ENCODE peak calls at places on chromosomes 4 and X, in five cellular contexts. I is lung, C is astrocyte of the spinal cord, O is pancreas, B is astrocyte. M is an unnamed sample.
A peak's percentile ranks its signal among the peaks of the same experiment; 100 is the strongest.

GRCh38 chr4:7645158-7645557 is 210.4 kb upstream of the PSAPL1 start:
- DNase-seq in I (no peak), C (no peak), O (no peak), B (no peak), M (no peak)

GRCh38 chr4:38371391-38371851 is 292.6 kb upstream of the KLF3 start:
- DNase-seq in I (no peak), C (peak; percentile 82), O (no peak), B (peak; percentile 93), M (peak; percentile 83)

GRCh38 chr4:76447326-76447954 is 12.4 kb downstream of the SHROOM3 start:
- DNase-seq in I (no peak), C (peak; percentile 72), O (no peak), B (peak; percentile 85), M (peak; percentile 70)

GRCh38 chr4:99156992-99157391 is 12.9 kb upstream of the ADH4 start:
- DNase-seq in I (no peak), C (no peak), O (no peak), B (no peak), M (no peak)

GRCh38 chrX:960821-961220 is 251.6 kb downstream of the CRLF2 start:
- DNase-seq in I (peak; percentile 15), C (no peak), O (no peak), B (no peak), M (no peak)

GRCh38 chr4:83329521-83330105 is 5.0 kb downstream of the HPSE start:
- DNase-seq in I (no peak), C (no peak), O (no peak), B (no peak), M (no peak)

GRCh38 chrX:1093112-1093511 is 119.3 kb downstream of the CRLF2 start:
- DNase-seq in I (no peak), C (no peak), O (no peak), B (no peak), M (no peak)

GRCh38 chrX:101485212-101486064 is at the start of gene ARMCX4:
- DNase-seq in I (no peak), C (peak; percentile 55), O (peak; percentile 71), B (peak; percentile 61), M (peak; percentile 39)

GRCh38 chr4:57501715-57502114 is 391.5 kb upstream of the IGFBP7 start:
- DNase-seq in I (no peak), C (peak; percentile 78), O (no peak), B (peak; percentile 85), M (peak; percentile 20)

GRCh38 chr4:82721819-82722423 is 76.7 kb downstream of the SCD5 start:
- DNase-seq in I (no peak), C (no peak), O (no peak), B (peak; percentile 17), M (peak; percentile 29)

GRCh38 chrX:53452812-53453211 is 18.6 kb upstream of the HSD17B10 start:
- DNase-seq in I (no peak), C (no peak), O (no peak), B (no peak), M (no peak)

GRCh38 chrX:53456254-53456653 is 22.1 kb upstream of the HSD17B10 start:
- DNase-seq in I (no peak), C (no peak), O (no peak), B (peak; percentile 26), M (no peak)

GRCh38 chrX:53458082-53458481 is 23.9 kb upstream of the HSD17B10 start:
- DNase-seq in I (no peak), C (no peak), O (no peak), B (no peak), M (peak; percentile 37)
- TF ChIP-seq CTCF in I (no peak), C (no peak), O (no peak), B (no peak), M (peak; percentile 33)

DNA sequence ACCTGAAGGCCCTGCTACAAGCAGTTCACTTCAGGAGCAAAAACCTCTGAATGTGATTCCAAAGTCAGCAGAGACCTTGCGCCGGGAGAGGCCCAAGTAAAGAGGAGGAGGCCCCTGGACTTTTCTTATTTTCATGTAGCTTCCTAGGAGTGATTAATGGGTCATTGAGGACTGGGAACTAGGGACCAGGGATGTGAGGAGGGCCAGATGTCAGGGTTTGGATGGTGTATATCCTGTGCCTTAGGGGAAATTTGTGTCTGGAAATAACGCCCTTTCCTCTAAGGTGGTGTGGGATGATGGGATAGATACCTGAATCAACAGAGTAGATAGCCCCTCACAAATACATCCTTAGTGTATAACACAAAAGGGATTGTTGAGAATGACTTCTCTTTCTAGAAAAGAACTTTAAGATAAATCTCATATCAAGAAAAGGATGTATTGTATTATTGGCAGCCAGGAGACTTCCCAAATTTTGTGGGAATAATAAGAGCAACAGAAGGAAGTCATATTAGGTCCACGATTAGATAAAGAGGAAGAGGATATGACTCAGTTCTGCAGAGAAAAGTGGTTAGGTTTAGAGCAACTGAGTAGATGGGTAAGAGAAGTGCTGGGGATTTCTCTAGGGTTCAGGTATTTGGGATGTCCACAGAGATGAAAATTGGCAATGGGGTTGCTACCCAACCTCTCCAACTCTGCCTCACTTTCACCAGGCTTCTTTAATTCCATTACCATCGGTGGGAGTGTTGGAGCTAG is 1.1 kb downstream of the ITGB1BP2 start:
- DNase-seq in I (no peak), C (no peak), O (no peak), B (peak; percentile 12), M (peak; percentile 41)
- H3K4me3 ChIP-seq in I (no peak overlapping the region), C (no peak overlapping the region), O (no peak overlapping the region), B (no peak overlapping the region), M (no peak overlapping the region)

GRCh38 chr4:110484767-110485166 is 8.8 kb downstream of the ENPEP start:
- DNase-seq in I (no peak), C (peak; percentile 78), O (no peak), B (peak; percentile 93), M (peak; percentile 92)

GRCh38 chr4:110485452-110485851 is 9.5 kb downstream of the ENPEP start:
- DNase-seq in I (no peak), C (no peak), O (no peak), B (no peak), M (no peak)

GRCh38 chr4:110484029-110484428 is 8.1 kb downstream of the ENPEP start:
- DNase-seq in I (no peak), C (no peak), O (no peak), B (no peak), M (no peak)

GRCh38 chr4:110480741-110481271 is 4.9 kb downstream of the ENPEP start:
- DNase-seq in I (no peak), C (no peak), O (no peak), B (peak; percentile 33), M (peak; percentile 62)

DNA sequence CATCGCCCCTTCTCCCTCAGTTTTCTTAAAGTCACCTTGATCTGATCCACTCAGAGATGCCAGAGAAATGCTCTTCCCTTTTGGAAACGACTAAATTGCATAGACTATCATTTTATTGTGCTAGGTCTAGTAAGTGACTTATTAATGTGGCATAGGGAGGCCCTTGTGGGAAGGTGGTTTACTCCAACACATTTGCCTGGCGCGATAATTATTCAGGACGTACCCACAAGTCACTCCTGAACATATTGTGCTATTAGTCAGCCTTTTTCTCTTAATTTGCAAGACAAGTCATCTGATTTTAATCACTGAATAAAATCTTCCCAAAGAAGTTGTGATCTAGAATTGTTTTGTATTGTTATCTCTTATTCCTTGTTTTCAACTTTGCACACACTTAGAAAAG is 7.6 kb downstream of the ENPEP start:
- DNase-seq in I (no peak), C (no peak), O (no peak), B (peak; percentile 62), M (no peak)
- TF ChIP-seq CTCF in I (no peak), C (no peak), O (no peak), B (no peak), M (no peak)

DNA sequence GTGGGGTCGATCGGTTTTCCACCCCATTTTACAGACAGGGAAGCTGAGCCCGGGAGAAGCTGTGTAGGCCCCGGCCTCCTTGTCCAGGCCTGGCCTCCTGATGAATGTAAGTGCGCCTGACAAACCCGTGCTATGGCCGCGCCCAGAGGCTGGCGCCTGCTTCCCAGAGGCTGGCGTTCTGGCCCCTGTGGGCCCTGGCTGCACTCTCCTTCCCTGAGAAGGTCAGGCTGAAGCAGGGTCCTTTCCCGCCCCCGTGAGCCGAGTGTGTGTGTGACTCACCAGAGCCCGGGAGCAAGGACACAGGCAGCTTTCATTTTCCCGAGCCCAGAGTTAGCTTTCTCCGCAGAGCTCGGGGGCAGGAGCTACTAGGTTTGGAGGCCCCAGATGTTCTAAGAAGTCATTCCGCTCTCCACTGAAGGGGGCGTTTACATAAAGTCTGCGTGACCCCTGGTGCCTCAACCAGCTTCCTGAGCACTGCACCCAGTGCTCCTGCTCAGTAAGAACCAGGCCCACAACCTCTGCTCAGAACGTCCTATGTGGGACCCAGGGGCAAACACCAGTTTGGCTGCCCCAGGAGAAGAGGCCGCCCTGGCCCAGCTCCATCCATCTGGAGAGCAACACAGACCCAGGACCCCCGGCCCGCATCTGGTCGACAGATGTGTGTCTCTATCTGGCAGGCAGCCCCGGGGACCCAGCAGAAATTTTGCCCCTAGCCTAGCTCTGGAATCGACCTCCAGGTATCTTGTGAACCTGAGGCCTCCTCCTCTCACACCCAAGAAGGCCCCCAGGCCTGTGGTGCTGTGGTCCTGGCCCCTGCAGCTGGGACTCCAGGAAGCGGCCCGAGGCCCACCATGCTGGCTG is 13.6 kb downstream of the UVSSA start:
- DNase-seq in I (no peak), C (peak; percentile 49), O (no peak), B (peak; percentile 43), M (no peak)
- H3K4me3 ChIP-seq in I (no peak overlapping the region), C (no peak overlapping the region), O (no peak overlapping the region), B (no peak overlapping the region), M (no peak overlapping the region)

DNA sequence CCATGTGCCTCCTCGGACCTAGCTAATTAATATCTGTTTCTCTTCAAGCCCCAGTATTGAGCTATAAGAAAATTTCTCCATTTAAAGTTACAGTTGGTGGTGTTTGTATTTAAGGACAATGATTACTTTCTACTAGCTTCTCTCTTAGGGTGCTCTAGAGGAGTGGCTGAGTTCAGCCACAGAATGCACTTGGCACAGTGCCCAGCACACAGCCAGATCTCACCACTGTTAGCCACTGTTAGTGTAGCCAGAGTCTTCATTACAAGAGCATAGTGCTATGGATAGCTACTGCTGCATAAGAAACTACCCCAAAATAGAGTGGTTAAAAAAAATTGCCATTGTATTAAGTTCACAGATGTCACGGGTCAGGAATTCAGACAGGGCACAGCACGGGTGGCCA is 421.3 kb downstream of the BCOR start:
- DNase-seq in I (no peak), C (no peak), O (no peak), B (no peak), M (no peak)
- TF ChIP-seq CTCF in I (no peak), C (no peak), O (no peak), B (no peak), M (no peak)

GRCh38 chr4:184382189-184382846 is 92.0 kb downstream of the IRF2 start:
- DNase-seq in I (no peak), C (no peak), O (no peak), B (no peak), M (no peak)
- H3K4me3 ChIP-seq in I (no peak overlapping the region), C (no peak overlapping the region), O (no peak overlapping the region), B (no peak overlapping the region), M (no peak overlapping the region)

GRCh38 chr4:177371452-177371851 is 61.8 kb downstream of the NEIL3 start:
- DNase-seq in I (no peak), C (no peak), O (no peak), B (no peak), M (no peak)

GRCh38 chr4:177374966-177375365 is 65.3 kb downstream of the NEIL3 start:
- DNase-seq in I (no peak), C (no peak), O (no peak), B (no peak), M (no peak)

GRCh38 chr4:177380730-177381287 is 61.4 kb downstream of the AGA start:
- DNase-seq in I (no peak), C (no peak), O (no peak), B (no peak), M (no peak)

GRCh38 chr4:177375372-177375771 is 65.7 kb downstream of the NEIL3 start:
- DNase-seq in I (no peak), C (no peak), O (no peak), B (no peak), M (no peak)

GRCh38 chr4:177375971-177376370 is 66.3 kb downstream of the AGA start:
- DNase-seq in I (no peak), C (peak; percentile 28), O (no peak), B (no peak), M (no peak)
- TF ChIP-seq CTCF in I (no peak), C (no peak), O (no peak), B (no peak), M (no peak)

M was measured in fibroblast of the aortic adventitia.